ENCODE peak calls at places on chromosome 21, in ten cellular contexts. R is iPS-NIHi11; Q is stimulated activated CD8-positive, alpha-beta memory T cell treated with anti-CD3 and anti-CD28 coated beads, Interleukin-7, amount 100 ng/mL, for 4 hours; P is midbrain; B is tibial artery; O is uterus; G is globus pallidus; Z is fibroblast of lung; K is kidney tubule cell; L is EL. F is an unnamed sample.

GRCh38 chr21:45550552-45551210 is 8.4 kb upstream of the SLC19A1 start:
- DNase-seq in B (peak; percentile 55), R (no peak), K (peak; percentile 20), Q (no peak), P (peak; percentile 37), G (peak; percentile 57), Z (peak; percentile 31), L (no peak), O (no peak), F (no peak)

GRCh38 chr21:43355196-43355924 is 71.6 kb downstream of the SIK1 start:
- DNase-seq in Z (no peak), K (no peak), B (no peak), G (no peak), O (no peak), L (no peak), R (no peak), P (no peak), Q (no peak), F (no peak)

GRCh38 chr21:42746593-42747266 is 93.3 kb downstream of the PDE9A start:
- DNase-seq in B (peak; percentile 69), Q (peak; percentile 4), O (no peak), L (no peak), K (no peak), P (peak; percentile 43), R (no peak), G (no peak), Z (no peak), F (no peak)

GRCh38 chr21:16534408-16535099 is 804.8 kb downstream of the USP25 start:
- DNase-seq in G (peak; percentile 88), O (peak; percentile 80), L (peak; percentile 57), Z (peak; percentile 87), K (peak; percentile 29), P (peak; percentile 81), R (no peak), Q (no peak), B (peak; percentile 87), F (peak; percentile 23)

GRCh38 chr21:32137266-32137665 is 141.6 kb downstream of the MIS18A start:
- DNase-seq in K (no peak), O (no peak), Q (no peak), R (no peak), L (peak; percentile 25), G (no peak), Z (no peak), B (no peak), P (no peak), F (no peak)

GRCh38 chr21:45365608-45366241 is 39.2 kb upstream of the COL18A1 start:
- DNase-seq in K (peak; percentile 89), Z (peak; percentile 54), L (peak; percentile 88), P (no peak), Q (no peak), O (no peak), B (no peak), G (no peak), R (peak; percentile 81), F (peak; percentile 63)

GRCh38 chr21:45032332-45032731 is 42.0 kb upstream of the ADARB1 start:
- DNase-seq in G (no peak), R (no peak), L (no peak), B (peak; percentile 75), K (no peak), P (no peak), Q (no peak), Z (no peak), O (no peak), F (no peak)

GRCh38 chr21:39850333-39850732 is 16.9 kb upstream of the PCP4 start:
- DNase-seq in O (no peak), G (no peak), B (no peak), K (no peak), P (no peak), Q (no peak), L (no peak), R (no peak), Z (no peak), F (no peak)

GRCh38 chr21:38165466-38166213 is 91.2 kb upstream of the KCNJ15 start:
- DNase-seq in G (no peak), P (no peak), B (no peak), L (peak; percentile 64), Q (no peak), R (no peak), K (no peak), O (no peak), Z (peak; percentile 65), F (no peak)

GRCh38 chr21:33025471-33026298 is at the start of gene OLIG2:
- DNase-seq in B (no peak), Q (no peak), O (no peak), R (peak; percentile 93), G (peak; percentile 99), P (peak; percentile 95), L (peak; percentile 36), Z (no peak), K (peak; percentile 23), F (peak; percentile 25)

GRCh38 chr21:46121286-46122221 is 23.6 kb downstream of the COL6A2 start:
- DNase-seq in Z (no peak), K (no peak), G (no peak), Q (no peak), L (no peak), O (peak; percentile 18), R (no peak), P (no peak), B (peak; percentile 64), F (no peak)

GRCh38 chr21:37787456-37787855 is 128.8 kb downstream of the KCNJ6 start:
- DNase-seq in L (peak; percentile 94), B (no peak), O (no peak), Z (peak; percentile 84), Q (no peak), K (peak; percentile 85), P (no peak), G (no peak), R (no peak), F (peak; percentile 69)

GRCh38 chr21:25572895-25573310 is 34.4 kb downstream of the MRPL39 start:
- DNase-seq in P (no peak), Z (peak; percentile 30), L (no peak), G (no peak), R (no peak), Q (no peak), B (no peak), K (peak; percentile 62), O (no peak), F (no peak)

GRCh38 chr21:26140185-26140584 is 30.4 kb downstream of the APP start:
- DNase-seq in Z (peak; percentile 99), G (peak; percentile 25), L (peak; percentile 94), K (peak; percentile 94), R (no peak), P (no peak), O (peak; percentile 29), B (peak; percentile 72), Q (no peak), F (peak; percentile 87)

GRCh38 chr21:14074177-14074576 is 136.6 kb downstream of the LIPI start:
- DNase-seq in G (no peak), L (no peak), O (no peak), P (no peak), K (no peak), R (no peak), Z (no peak), Q (no peak), B (no peak), F (no peak)

F was measured in AG08396.